ENCODE peak calls at places on chromosomes 13 and 19, in seven cellular contexts. Z is stimulated activated CD4-positive, alpha-beta T cell treated with anti-CD3 and anti-CD28 coated beads, Interleukin-1b, Interleukin-23, amount 100 ng/mL, for 4 hours; V is heart left ventricle; U is GM12865; H is Kasumi-1; E is RCC 7860; J is activated T-cell treated with anti-CD3 and anti-CD28 coated beads, Interleukin-2, amount 50 U/mL, for 1 hour. B is an unnamed sample.

GRCh38 chr19:48844472-48844871 is 8.2 kb upstream of the HSD17B14 start:
- DNase-seq in Z (no peak), J (no peak), H (no peak), E (peak; percentile 32), V (no peak), U (no peak), B (no peak)

GRCh38 chr19:46521241-46521640 is 25.6 kb upstream of the PNMA8B start:
- DNase-seq in V (no peak), H (no peak), U (no peak), Z (no peak), E (no peak), J (no peak), B (no peak)

GRCh38 chr19:9128171-9128570 is 1.4 kb upstream of the OR7G3 start:
- DNase-seq in J (no peak), V (no peak), U (no peak), Z (no peak), H (no peak), E (no peak), B (no peak)

GRCh38 chr19:39199025-39199424 is 2.3 kb downstream of the NCCRP1 start:
- DNase-seq in V (no peak), H (no peak), E (peak; percentile 55), U (no peak), Z (no peak), J (no peak), B (no peak)

GRCh38 chr13:23384111-23384510 is 49.4 kb downstream of the SACS start:
- DNase-seq in U (peak; percentile 78), Z (no peak), V (no peak), H (no peak), E (peak; percentile 86), J (no peak), B (no peak)

GRCh38 chr13:80340643-80341097 is 256 bp downstream of the SPRY2 start:
- DNase-seq in E (no peak), U (peak; percentile 29), V (peak; percentile 41), Z (no peak), H (peak; percentile 75), J (no peak), B (peak; percentile 80)

GRCh38 chr13:57970404-57970803 is 338.9 kb downstream of the PCDH17 start:
- DNase-seq in V (no peak), H (no peak), U (no peak), E (no peak), J (no peak), Z (no peak), B (no peak)

GRCh38 chr19:14563989-14564650 is 7.7 kb downstream of the NDUFB7 start:
- DNase-seq in H (no peak), V (no peak), E (no peak), Z (peak; percentile 44), J (no peak), U (peak; percentile 76), B (no peak)

GRCh38 chr13:99386911-99387788 is 80.0 kb upstream of the GPR183 start:
- DNase-seq in U (peak; percentile 90), H (peak; percentile 71), Z (peak; percentile 84), E (no peak), J (peak; percentile 92), V (no peak), B (peak; percentile 80)

GRCh38 chr19:752652-753517 is 2.0 kb downstream of the MISP start:
- DNase-seq in J (no peak), U (no peak), Z (no peak), V (no peak), H (no peak), E (peak; percentile 92), B (peak; percentile 56)

GRCh38 chr19:3710265-3710812 is 2.2 kb downstream of the TJP3 start:
- DNase-seq in V (peak; percentile 64), J (no peak), H (peak; percentile 89), Z (no peak), U (no peak), E (peak; percentile 66), B (peak; percentile 90)

B was measured in KBM-7.